ENCODE peak calls at places on chromosomes 11 and 22, in eight cellular contexts. Y is GM12865, J is SK-N-SH, A is Caco-2, D is A549, F is left lung, X is epithelial cell of proximal tubule, S is right atrium auricular region. C is an unnamed sample.

GRCh38 chr22:30495041-30495784 is 10.3 kb downstream of the SEC14L4 start:
- DNase-seq in Y (no peak), J (no peak), A (no peak), D (no peak), F (no peak), X (no peak), S (no peak), C (no peak)

GRCh38 chr11:131042041-131042390 is 125.7 kb upstream of the SNX19 start:
- DNase-seq in Y (no peak), J (no peak), A (no peak), D (no peak), F (no peak), X (no peak), S (no peak), C (peak)

GRCh38 chr11:132357811-132358572 is 987.6 kb downstream of the NTM start:
- DNase-seq in Y (peak), J (no peak), A (no peak), D (no peak), F (no peak), X (no peak), S (no peak), C (no peak)

GRCh38 chr11:83278351-83278750 is 7.8 kb downstream of the CCDC90B start:
- DNase-seq in Y (no peak), J (no peak), A (no peak), D (no peak), F (no peak), X (no peak), S (no peak), C (peak)

GRCh38 chr11:114673661-114674060 is 4.7 kb upstream of the NXPE2 start:
- DNase-seq in Y (no peak), J (no peak), A (no peak), D (no peak), F (no peak), X (no peak), S (no peak), C (no peak)

GRCh38 chr22:48834404-48834803 is 993.3 kb downstream of the BRD1 start:
- DNase-seq in Y (no peak), J (no peak), A (no peak), D (no peak), F (no peak), X (no peak), S (no peak), C (no peak)

GRCh38 chr11:47378011-47378835 is at the start of gene SPI1:
- DNase-seq in Y (peak), J (peak), A (no peak), D (no peak), F (peak), X (no peak), S (peak), C (no peak)

GRCh38 chr11:76806131-76806530 is 23.0 kb downstream of the TSKU start:
- DNase-seq in Y (no peak), J (no peak), A (no peak), D (no peak), F (no peak), X (no peak), S (peak), C (no peak)

GRCh38 chr11:65316979-65317786 is 2.5 kb downstream of the CDC42EP2 start:
- DNase-seq in Y (no peak), J (no peak), A (no peak), D (peak), F (no peak), X (peak), S (peak), C (peak)

GRCh38 chr11:43904737-43905515 is 24.3 kb downstream of the ALKBH3 start:
- DNase-seq in Y (no peak), J (no peak), A (no peak), D (no peak), F (no peak), X (no peak), S (no peak), C (peak)

GRCh38 chr11:862028-862703 is 19.5 kb downstream of the TSPAN4 start:
- DNase-seq in Y (no peak), J (peak), A (no peak), D (no peak), F (no peak), X (no peak), S (no peak), C (no peak)

GRCh38 chr11:47466701-47467250 is 17.8 kb upstream of the RAPSN start:
- DNase-seq in Y (no peak), J (peak), A (no peak), D (no peak), F (no peak), X (no peak), S (no peak), C (peak)

GRCh38 chr11:70630816-70631623 is 232.7 kb downstream of the CTTN start:
- DNase-seq in Y (no peak), J (no peak), A (no peak), D (no peak), F (no peak), X (no peak), S (no peak), C (no peak)

GRCh38 chr11:36454991-36455611 is 55.0 kb downstream of the TRAF6 start:
- DNase-seq in Y (no peak), J (no peak), A (no peak), D (no peak), F (no peak), X (no peak), S (no peak), C (peak)

GRCh38 chr11:27842290-27842689 is 142.0 kb upstream of the BDNF start:
- DNase-seq in Y (peak), J (no peak), A (no peak), D (no peak), F (no peak), X (no peak), S (no peak), C (no peak)

GRCh38 chr11:117097567-117098268 is 510 bp downstream of the SIK3 start:
- DNase-seq in Y (peak), J (peak), A (peak), D (no peak), F (peak), X (no peak), S (peak), C (peak)

GRCh38 chr11:69481393-69481844 is at the start of gene LINC01488:
- DNase-seq in Y (no peak), J (no peak), A (no peak), D (no peak), F (no peak), X (no peak), S (no peak), C (no peak)

GRCh38 chr22:26304730-26305129 is 124.3 kb upstream of the ASPHD2 start:
- DNase-seq in Y (no peak), J (no peak), A (no peak), D (no peak), F (no peak), X (no peak), S (no peak), C (no peak)

GRCh38 chr11:114133548-114134329 is 74.2 kb downstream of the ZBTB16 start:
- DNase-seq in Y (no peak), J (no peak), A (no peak), D (no peak), F (no peak), X (no peak), S (no peak), C (peak)

GRCh38 chr11:12287374-12288211 is 89.8 kb upstream of the PARVA start:
- DNase-seq in Y (peak), J (peak), A (peak), D (peak), F (peak), X (peak), S (peak), C (peak)

GRCh38 chr11:66073669-66074068 is 3.6 kb downstream of the PACS1 start:
- DNase-seq in Y (no peak), J (no peak), A (no peak), D (no peak), F (no peak), X (no peak), S (peak), C (no peak)

GRCh38 chr22:33520904-33521780 is 399.1 kb downstream of the LARGE1 start:
- DNase-seq in Y (peak), J (no peak), A (no peak), D (no peak), F (no peak), X (no peak), S (no peak), C (no peak)

GRCh38 chr11:12803086-12803826 is 129.0 kb downstream of the TEAD1 start:
- DNase-seq in Y (no peak), J (no peak), A (no peak), D (no peak), F (no peak), X (peak), S (no peak), C (no peak)

GRCh38 chr11:14578551-14578956 is 58.4 kb upstream of the PSMA1 start:
- DNase-seq in Y (peak), J (peak), A (no peak), D (peak), F (no peak), X (no peak), S (no peak), C (peak)

DNA sequence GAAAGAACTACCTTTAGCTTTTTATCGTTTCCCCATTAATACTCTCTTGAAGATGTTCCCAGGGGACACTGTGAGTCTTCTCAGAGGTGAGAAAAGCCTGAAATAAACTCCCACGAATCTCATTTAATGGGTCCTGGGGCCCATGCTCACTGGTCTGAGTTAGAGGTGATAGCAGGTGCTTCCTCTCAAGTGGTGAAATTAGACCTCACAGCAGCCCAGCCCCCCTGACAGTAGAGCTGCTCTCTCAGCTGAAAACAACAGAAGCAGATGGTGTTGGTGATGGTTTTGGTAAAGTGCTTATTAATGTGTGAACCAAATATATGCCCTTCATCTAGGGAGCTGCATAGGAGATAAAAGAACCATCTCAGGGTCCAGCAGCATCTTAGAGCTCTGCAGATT is 76.8 kb upstream of the VPREB1 start:
- DNase-seq in Y (peak), J (no peak), A (no peak), D (no peak), F (no peak), X (no peak), S (no peak), C (no peak)
- H3K4me3 ChIP-seq in Y (peak), J (peak), A (no peak), D (peak), F (no peak), X (no peak), S (no peak), C (no peak)

GRCh38 chr11:21426931-21427330 is 757.5 kb downstream of the NELL1 start:
- DNase-seq in Y (no peak), J (no peak), A (no peak), D (no peak), F (no peak), X (no peak), S (no peak), C (no peak)
- TF ChIP-seq CTCF in Y (no peak), J (no peak), A (no peak), D (no peak), F (no peak), X (no peak), S (no peak), C (no peak)

DNA sequence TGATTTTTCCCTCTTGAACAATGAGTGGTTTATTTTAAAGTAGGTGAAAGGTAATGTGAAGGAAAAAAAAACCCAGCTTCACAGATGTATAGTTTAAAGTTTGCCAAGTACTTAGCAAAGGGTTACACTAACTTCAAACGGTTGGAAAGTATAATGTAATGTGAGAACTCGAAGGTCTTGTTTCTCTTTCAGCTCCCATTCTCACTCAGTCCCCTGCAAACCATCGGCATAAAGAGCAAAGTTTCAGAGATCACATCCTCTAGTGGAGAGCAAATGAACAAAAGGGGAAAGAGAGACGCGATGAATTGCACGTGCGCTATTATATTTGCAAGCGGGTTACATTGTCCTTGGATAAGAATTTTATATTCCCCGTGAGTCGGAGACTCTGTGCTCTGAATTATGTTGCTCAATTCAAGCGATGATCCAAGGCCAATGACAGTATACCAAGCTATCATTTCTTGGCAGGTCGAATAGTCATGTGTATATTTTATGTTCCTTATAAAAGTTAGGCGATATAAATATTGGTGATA is 37.6 kb upstream of the BIRC3 start:
- DNase-seq in Y (peak), J (no peak), A (no peak), D (peak), F (no peak), X (no peak), S (no peak), C (peak)
- H3K4me3 ChIP-seq in Y (no peak), J (no peak), A (no peak), D (peak), F (no peak), X (peak), S (no peak), C (peak)

GRCh38 chr11:78606667-78607066 is 32.0 kb upstream of the NARS2 start:
- DNase-seq in Y (no peak), J (no peak), A (no peak), D (no peak), F (no peak), X (no peak), S (no peak), C (no peak)
- TF ChIP-seq CTCF in Y (no peak), J (no peak), A (no peak), D (no peak), F (no peak), X (no peak), S (no peak), C (no peak)

DNA sequence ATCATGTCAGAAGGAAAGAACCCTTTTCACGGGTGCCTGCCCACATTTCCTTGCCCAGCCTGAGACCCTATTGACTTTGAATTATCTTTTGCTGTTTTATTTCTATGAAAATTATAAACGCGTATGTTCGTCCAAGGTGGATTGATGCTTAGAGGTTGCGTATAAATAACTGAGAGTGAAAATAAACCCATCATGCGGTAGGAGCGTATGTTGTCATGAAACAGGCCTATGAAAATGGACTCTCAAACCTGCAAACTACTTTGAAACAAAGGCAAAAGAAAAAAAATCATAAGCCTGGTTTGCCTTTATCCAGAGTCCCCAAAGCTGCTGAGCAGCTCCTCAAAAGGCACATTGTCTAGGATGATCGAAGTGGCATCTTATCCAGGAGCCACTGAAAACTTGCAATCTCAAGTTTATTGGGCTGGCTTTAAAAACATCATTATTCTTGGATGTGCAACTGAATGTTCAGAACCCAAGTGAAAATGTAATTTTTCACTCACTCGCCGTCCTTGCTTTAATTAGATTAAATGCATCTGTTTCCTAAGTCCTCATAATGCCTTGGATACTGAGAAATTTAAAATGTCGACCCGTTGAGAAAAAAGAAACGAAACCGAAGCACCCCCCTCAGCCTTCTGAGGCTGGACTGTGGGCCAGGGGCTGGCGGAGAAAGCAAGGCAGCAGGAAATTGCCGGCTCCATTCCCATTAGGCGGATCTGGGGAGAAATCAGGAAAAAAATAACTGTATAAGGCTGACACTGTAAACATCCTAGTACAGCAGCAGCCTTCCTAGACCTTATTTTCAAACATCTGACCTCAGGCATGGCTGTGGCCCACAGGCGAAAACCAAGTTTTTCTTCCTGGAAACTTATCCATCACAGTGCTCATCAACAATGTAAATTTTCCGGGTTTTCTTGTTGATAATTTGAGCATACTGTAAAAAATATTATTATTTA is 82.9 kb upstream of the PPARA start:
- DNase-seq in Y (no peak), J (no peak), A (peak), D (no peak), F (peak), X (no peak), S (no peak), C (peak)
- H3K4me3 ChIP-seq in Y (no peak), J (peak), A (no peak), D (peak), F (no peak), X (peak), S (peak), C (peak)

C was measured in AG10803.